ENCODE peak calls at places on chromosomes 16 and 17, in six cellular contexts. U, V, W, G, M and O are unnamed samples.
A peak's percentile ranks its signal among the peaks of the same experiment; 100 is the strongest.

GRCh38 chr17:12342609-12343248 is 322.1 kb downstream of the MAP2K4 start:
- DNase-seq in U (no peak), V (peak; percentile 54), W (peak; percentile 11), G (no peak), M (no peak), O (no peak)

GRCh38 chr17:37069087-37069486 is 120.3 kb downstream of the AATF start:
- DNase-seq in U (no peak), V (no peak), W (no peak), G (no peak), M (no peak), O (no peak)

GRCh38 chr16:14362774-14363371 is 267.2 kb downstream of the PARN start:
- DNase-seq in U (no peak), V (no peak), W (no peak), G (peak; percentile 61), M (no peak), O (no peak)

GRCh38 chr17:16439867-16440351 is 24.5 kb downstream of the TRPV2 start:
- DNase-seq in U (no peak), V (no peak), W (no peak), G (peak; percentile 27), M (no peak), O (no peak)

GRCh38 chr16:69367980-69368379 is 16.4 kb upstream of the TMED6 start:
- DNase-seq in U (no peak), V (no peak), W (no peak), G (peak; percentile 18), M (no peak), O (no peak)

GRCh38 chr16:58652741-58653140 is 23.1 kb upstream of the CNOT1 start:
- DNase-seq in U (no peak), V (no peak), W (no peak), G (no peak), M (no peak), O (no peak)

GRCh38 chr16:11361751-11362742 is 16.8 kb downstream of the RMI2 start:
- DNase-seq in U (no peak), V (no peak), W (no peak), G (no peak), M (peak; percentile 75), O (no peak)

GRCh38 chr17:2893422-2893914 is 97.2 kb downstream of the RAP1GAP2 start:
- DNase-seq in U (no peak), V (peak; percentile 79), W (no peak), G (peak; percentile 25), M (no peak), O (no peak)

GRCh38 chr16:80085606-80086005 is 455.2 kb upstream of the DYNLRB2 start:
- DNase-seq in U (no peak), V (no peak), W (no peak), G (no peak), M (no peak), O (no peak)

GRCh38 chr16:61654962-61655361 is 381.3 kb downstream of the CDH8 start:
- DNase-seq in U (no peak), V (no peak), W (no peak), G (no peak), M (no peak), O (no peak)

DNA sequence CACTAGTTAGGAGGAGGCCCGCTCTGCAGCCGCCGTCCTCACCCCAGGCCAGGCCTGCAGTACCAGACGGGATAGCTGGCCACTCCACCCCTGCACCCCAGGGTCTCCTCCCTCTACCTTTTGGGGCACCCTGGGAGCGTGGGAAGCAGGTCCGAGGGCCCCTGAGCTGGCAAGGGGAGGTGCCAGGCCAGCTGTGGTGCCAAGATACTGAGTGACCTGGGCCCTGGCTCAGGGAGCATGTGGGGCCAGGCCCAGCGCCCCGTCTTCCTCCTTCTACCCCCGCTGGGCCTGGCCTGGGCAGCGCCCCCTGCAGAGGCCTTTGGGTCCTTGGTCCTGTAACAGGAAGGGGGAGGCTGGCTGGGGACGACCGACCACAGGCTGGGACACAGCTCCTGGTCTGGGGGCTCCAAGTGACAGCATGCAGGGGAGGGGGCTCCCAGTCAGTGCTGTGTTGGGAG is 13.0 kb downstream of the PAM16 start:
- DNase-seq in U (no peak), V (no peak), W (no peak), G (no peak), M (no peak), O (no peak)
- TF ChIP-seq CTCF in U (no peak), V (no peak), W (no peak), G (no peak), M (no peak), O (no peak)

DNA sequence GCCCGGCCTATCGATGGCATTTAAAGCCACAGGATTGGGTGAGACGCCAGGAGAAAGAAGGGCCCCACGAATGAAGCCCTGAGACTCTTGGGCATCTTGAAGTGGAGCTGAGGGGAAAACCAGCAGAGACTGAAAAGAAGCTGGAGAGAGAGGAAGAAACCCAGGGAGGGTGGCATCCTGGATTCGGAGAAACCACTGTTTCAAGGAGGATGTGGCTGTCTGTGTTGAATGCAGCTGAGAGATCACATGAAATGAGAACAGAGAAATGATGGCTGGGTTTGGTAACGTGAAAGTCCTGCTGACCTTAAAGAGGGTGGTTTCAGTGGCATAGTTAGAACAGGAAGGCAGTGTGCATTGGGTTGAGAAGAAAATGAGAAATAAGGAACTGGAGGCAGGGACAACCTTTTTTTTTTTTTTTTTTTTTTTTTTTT is 3.8 kb downstream of the TNFSF12 start:
- DNase-seq in U (no peak), V (peak; percentile 30), W (no peak), G (no peak), M (peak; percentile 45), O (no peak)
- H3K4me3 ChIP-seq in U (no peak overlapping the region), V (no peak overlapping the region), W (no peak overlapping the region), G (no peak overlapping the region), M (no peak overlapping the region), O (no peak overlapping the region)

DNA sequence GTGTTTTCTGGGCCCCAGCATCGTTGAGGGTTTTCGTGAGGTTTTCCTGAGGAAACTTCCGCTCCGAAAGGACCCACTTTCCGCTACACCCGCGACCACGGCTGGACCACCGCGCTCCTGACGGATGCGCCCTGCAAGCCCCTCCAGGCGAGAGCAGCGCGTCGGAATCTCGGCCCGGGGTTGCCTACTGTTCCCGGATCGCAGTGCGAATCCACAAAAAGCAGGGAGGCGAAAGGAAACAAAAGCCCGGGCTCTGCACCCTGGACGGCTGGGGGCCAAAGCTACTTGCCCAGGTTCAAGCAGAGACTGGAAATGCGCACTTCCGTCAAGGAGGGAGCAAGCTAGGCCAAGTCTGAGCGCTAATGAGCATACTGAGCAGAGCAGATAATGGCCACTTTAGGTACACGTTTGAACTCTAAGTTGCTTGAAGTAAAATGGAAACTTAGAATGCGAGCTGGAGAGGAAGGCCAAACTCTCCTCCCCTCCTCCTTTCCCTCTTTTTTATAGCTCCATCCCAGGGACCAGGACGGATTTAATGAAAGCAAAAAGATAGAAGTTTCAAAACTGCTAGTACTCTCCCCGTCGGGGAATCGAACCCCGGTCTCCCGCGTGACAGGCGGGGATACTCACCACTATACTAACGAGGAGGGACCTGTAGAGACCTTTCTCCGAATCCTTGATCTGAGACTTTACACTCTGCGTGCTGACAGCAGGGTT is 11.4 kb upstream of the AURKB start:
- DNase-seq in U (peak; percentile 92), V (peak; percentile 90), W (peak; percentile 83), G (peak; percentile 85), M (peak; percentile 90), O (peak; percentile 38)
- H3K27me3 ChIP-seq in U (no peaks in the 10 kb centered on the region), V (no peaks in the 10 kb centered on the region), W (no peaks in the 10 kb centered on the region), G (no peaks in the 10 kb centered on the region), M (no peaks in the 10 kb centered on the region), O (no peaks in the 10 kb centered on the region)

GRCh38 chr16:23080329-23080728 is 68.9 kb downstream of the USP31 start:
- DNase-seq in U (no peak), V (no peak), W (no peak), G (no peak), M (no peak), O (no peak)

GRCh38 chr16:23080747-23081146 is 68.5 kb downstream of the USP31 start:
- DNase-seq in U (no peak), V (no peak), W (no peak), G (no peak), M (no peak), O (no peak)

GRCh38 chr16:23079683-23080221 is 69.5 kb downstream of the USP31 start:
- DNase-seq in U (no peak), V (peak; percentile 68), W (no peak), G (no peak), M (no peak), O (no peak)

GRCh38 chr16:23081675-23082119 is 67.6 kb downstream of the USP31 start:
- DNase-seq in U (no peak), V (no peak), W (no peak), G (peak; percentile 87), M (no peak), O (no peak)

GRCh38 chr16:23082161-23082788 is 67.0 kb downstream of the USP31 start:
- DNase-seq in U (peak; percentile 38), V (no peak), W (peak; percentile 6), G (no peak), M (no peak), O (no peak)
- TF ChIP-seq CTCF in U (no peak), V (no peak), W (no peak), G (no peak), M (no peak), O (peak; percentile 7)

GRCh38 chr17:63996430-63997182 is 1.5 kb upstream of the PRR29 start:
- DNase-seq in U (no peak), V (no peak), W (no peak), G (no peak), M (peak; percentile 41), O (no peak)
- H3K4me3 ChIP-seq in U (no peak overlapping the region), V (no peak overlapping the region), W (no peak overlapping the region), G (no peak overlapping the region), M (no peak overlapping the region), O (no peak overlapping the region)

GRCh38 chr17:42052478-42052877 is 2.1 kb upstream of the C17orf113 start:
- DNase-seq in U (no peak), V (no peak), W (no peak), G (no peak), M (no peak), O (no peak)

GRCh38 chr17:42051013-42051400 is 606 bp upstream of the C17orf113 start:
- DNase-seq in U (no peak), V (no peak), W (no peak), G (no peak), M (no peak), O (no peak)

GRCh38 chr17:42051645-42052044 is 1.2 kb upstream of the C17orf113 start:
- DNase-seq in U (no peak), V (no peak), W (no peak), G (no peak), M (no peak), O (no peak)

GRCh38 chr17:42049834-42050359 is 504 bp downstream of the C17orf113 start:
- DNase-seq in U (no peak), V (no peak), W (peak; percentile 42), G (no peak), M (no peak), O (no peak)

DNA sequence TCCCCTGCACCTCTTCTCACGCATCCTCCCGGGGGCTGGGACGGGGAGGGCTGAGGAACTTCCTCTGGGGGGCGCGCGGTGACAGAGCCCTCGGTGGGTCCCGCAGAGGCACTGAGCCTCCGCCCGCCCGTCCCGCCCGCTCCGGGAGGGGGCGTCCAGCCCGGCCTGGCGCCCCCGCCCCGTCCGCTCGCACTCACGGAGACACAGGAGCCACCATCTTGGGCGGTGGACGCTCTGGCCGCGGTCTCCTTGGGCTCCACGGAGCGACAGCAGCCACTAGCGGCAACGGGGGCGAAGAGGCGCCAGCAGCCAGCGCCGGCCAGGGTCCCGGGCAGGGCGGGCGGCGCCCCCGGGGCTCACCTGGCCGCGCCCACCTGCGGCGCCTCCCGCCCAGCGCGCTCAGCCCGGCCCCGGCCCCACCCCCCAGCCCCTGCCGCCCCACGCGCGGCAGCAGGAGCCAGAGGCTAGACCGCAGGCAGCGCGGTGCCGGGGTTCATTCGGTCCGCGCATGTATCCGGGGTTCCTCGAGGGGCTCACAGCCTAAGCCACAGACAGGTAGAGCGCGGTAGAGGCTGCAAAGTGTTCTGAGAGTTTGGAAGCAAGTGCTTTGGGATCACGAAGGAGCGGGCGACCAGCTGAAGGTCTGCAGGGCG is at the start of gene C17orf113:
- DNase-seq in U (peak; percentile 50), V (peak; percentile 61), W (peak; percentile 89), G (no peak), M (peak; percentile 90), O (no peak)
- H3K27me3 ChIP-seq in U (peaks cover 32% of the 10 kb centered on the region), V (peaks cover 13% of the 10 kb centered on the region), W (no peaks in the 10 kb centered on the region), G (peaks cover 47% of the 10 kb centered on the region), M (peaks cover 18% of the 10 kb centered on the region), O (peaks cover 33% of the 10 kb centered on the region)

GRCh38 chr17:81907219-81908145 is 3.7 kb downstream of the PCYT2 start:
- DNase-seq in U (no peak), V (no peak), W (no peak), G (no peak), M (no peak), O (no peak)
- TF ChIP-seq CTCF in U (no peak), V (no peak), W (no peak), G (no peak), M (no peak), O (no peak)